ENCODE peak calls at places on chromosomes 2 and 18, in four cellular contexts. E is sigmoid colon, G is stomach, Q is suprapubic skin. W is an unnamed sample.
A peak's percentile ranks its signal among the peaks of the same experiment; 100 is the strongest.

GRCh38 chr2:173623411-173624076 is 268.9 kb downstream of the CDCA7 start:
- DNase-seq in E (no peak), G (no peak), Q (no peak), W (no peak)

GRCh38 chr2:191262436-191262835 is 17.2 kb downstream of the MYO1B start:
- DNase-seq in E (no peak), G (no peak), Q (no peak), W (no peak)

GRCh38 chr2:146934921-146935320 is 909.9 kb upstream of the ACVR2A start:
- DNase-seq in E (no peak), G (no peak), Q (no peak), W (no peak)

GRCh38 chr2:196274387-196274809 is 103.0 kb upstream of the STK17B start:
- DNase-seq in E (no peak), G (no peak), Q (no peak), W (no peak)

GRCh38 chr2:550860-551259 is 126.3 kb downstream of the TMEM18 start:
- DNase-seq in E (no peak), G (no peak), Q (no peak), W (no peak)

GRCh38 chr2:239002960-239003932 is 155.4 kb downstream of the TWIST2 start:
- DNase-seq in E (peak; percentile 66), G (no peak), Q (no peak), W (peak; percentile 35)

GRCh38 chr2:233976690-233977294 is 59.6 kb downstream of the TRPM8 start:
- DNase-seq in E (no peak), G (no peak), Q (no peak), W (peak; percentile 51)

GRCh38 chr2:38375711-38376345 is 1.2 kb downstream of the ATL2 start:
- DNase-seq in E (peak; percentile 91), G (no peak), Q (no peak), W (no peak)

GRCh38 chr2:95734976-95735890 is 143.4 kb downstream of the TRIM43 start:
- DNase-seq in E (no peak), G (no peak), Q (no peak), W (no peak)

GRCh38 chr2:38099096-38099997 is 23.4 kb upstream of the CYP1B1 start:
- DNase-seq in E (no peak), G (no peak), Q (no peak), W (no peak)

GRCh38 chr2:134124047-134124753 is 129.7 kb upstream of the MGAT5 start:
- DNase-seq in E (no peak), G (peak; percentile 65), Q (no peak), W (no peak)

GRCh38 chr2:188292446-188293239 is 969 bp downstream of the GULP1 start:
- DNase-seq in E (peak; percentile 90), G (peak; percentile 89), Q (peak; percentile 88), W (no peak)

GRCh38 chr2:109129921-109130725 is 1.1 kb downstream of the SH3RF3 start:
- DNase-seq in E (peak; percentile 78), G (no peak), Q (peak; percentile 78), W (no peak)

GRCh38 chr2:162704496-162704895 is 134.1 kb downstream of the KCNH7 start:
- DNase-seq in E (no peak), G (no peak), Q (no peak), W (no peak)

GRCh38 chr2:146392191-146392590 is 1452.6 kb upstream of the ACVR2A start:
- DNase-seq in E (no peak), G (no peak), Q (no peak), W (no peak)

GRCh38 chr2:113978524-113979171 is 88.8 kb downstream of the ACTR3 start:
- DNase-seq in E (no peak), G (no peak), Q (no peak), W (no peak)

DNA sequence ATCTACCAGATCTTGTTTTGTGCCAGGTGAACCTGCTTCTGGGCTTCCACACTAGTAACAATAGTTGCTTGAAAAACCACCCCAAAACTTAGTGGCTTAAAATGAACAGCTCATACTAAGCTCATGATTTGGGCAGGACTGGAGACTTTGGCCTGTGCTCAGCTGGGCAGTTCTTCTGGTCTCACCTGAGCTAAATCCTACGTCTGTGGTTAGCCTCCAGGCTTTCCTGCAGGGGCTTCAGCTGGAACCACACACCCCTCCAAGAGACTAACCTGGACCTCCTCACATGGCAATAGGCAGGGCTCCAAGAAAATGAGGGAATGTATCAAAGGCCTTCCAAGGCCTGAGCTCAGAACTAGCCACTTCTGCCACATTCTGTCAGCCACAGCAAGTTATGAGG is 144.1 kb downstream of the CD8B2 start:
- DNase-seq in E (no peak), G (no peak), Q (no peak), W (no peak)
- TF ChIP-seq POLR2AphosphoS5 in E (no peak), G (no peak), Q (no peak), W (no peak)

GRCh38 chr18:13354414-13354813 is 135.9 kb downstream of the LDLRAD4 start:
- DNase-seq in E (no peak), G (no peak), Q (no peak), W (no peak)
- TF ChIP-seq POLR2AphosphoS5 in E (no peak), G (no peak), Q (no peak), W (no peak)

GRCh38 chr2:160209457-160209856 is 9.4 kb upstream of the ITGB6 start:
- DNase-seq in E (no peak), G (no peak), Q (no peak), W (no peak)

GRCh38 chr2:160206436-160206835 is 6.4 kb upstream of the ITGB6 start:
- DNase-seq in E (no peak), G (no peak), Q (no peak), W (no peak)

GRCh38 chr2:160207271-160207670 is 7.2 kb upstream of the ITGB6 start:
- DNase-seq in E (no peak), G (no peak), Q (no peak), W (no peak)

GRCh38 chr2:160208662-160209229 is 8.7 kb upstream of the ITGB6 start:
- DNase-seq in E (no peak), G (no peak), Q (no peak), W (no peak)

GRCh38 chr2:160207804-160208661 is 8.0 kb upstream of the ITGB6 start:
- DNase-seq in E (peak; percentile 85), G (peak; percentile 82), Q (no peak), W (no peak)
- TF ChIP-seq POLR2AphosphoS5 in E (no peak), G (no peak), Q (no peak), W (no peak)

GRCh38 chr18:45923138-45923537 is 44.0 kb downstream of the EPG5 start:
- DNase-seq in E (no peak), G (no peak), Q (no peak), W (no peak)

GRCh38 chr18:45916302-45916701 is 50.8 kb downstream of the EPG5 start:
- DNase-seq in E (no peak), G (no peak), Q (no peak), W (no peak)

DNA sequence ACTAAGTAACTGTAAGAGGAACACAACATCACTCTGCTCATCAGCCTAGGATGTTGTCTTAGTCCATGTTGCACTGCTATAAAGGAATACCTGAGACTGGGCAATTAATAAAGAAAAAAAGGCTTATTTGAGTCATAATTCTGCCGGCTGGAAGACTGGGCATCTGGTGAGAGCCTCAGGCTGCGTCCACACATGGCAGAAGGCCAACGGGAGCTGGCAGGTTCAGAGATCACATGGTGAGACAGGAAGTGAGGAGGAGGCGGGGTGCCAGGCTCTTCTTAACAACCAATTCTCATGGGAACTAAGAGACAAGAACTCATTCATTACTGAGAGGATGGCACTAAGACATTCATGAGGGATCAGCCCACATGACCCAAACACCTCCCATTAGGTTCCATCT is 46.8 kb downstream of the EPG5 start:
- DNase-seq in E (peak; percentile 88), G (peak; percentile 84), Q (peak; percentile 83), W (no peak)
- TF ChIP-seq POLR2AphosphoS5 in E (no peak), G (no peak), Q (no peak), W (no peak)

GRCh38 chr18:55109818-55110414 is 150.7 kb upstream of the CCDC68 start:
- DNase-seq in E (no peak), G (no peak), Q (no peak), W (no peak)

GRCh38 chr18:55106906-55107305 is 147.6 kb upstream of the CCDC68 start:
- DNase-seq in E (no peak), G (no peak), Q (no peak), W (no peak)

GRCh38 chr18:55111271-55111670 is 152.0 kb upstream of the CCDC68 start:
- DNase-seq in E (no peak), G (no peak), Q (no peak), W (no peak)

GRCh38 chr18:55113800-55114199 is 154.5 kb upstream of the CCDC68 start:
- DNase-seq in E (no peak), G (no peak), Q (no peak), W (no peak)

GRCh38 chr18:55110436-55110835 is 151.2 kb upstream of the CCDC68 start:
- DNase-seq in E (no peak), G (no peak), Q (no peak), W (no peak)
- TF ChIP-seq POLR2AphosphoS5 in E (no peak), G (no peak), Q (no peak), W (no peak)

DNA sequence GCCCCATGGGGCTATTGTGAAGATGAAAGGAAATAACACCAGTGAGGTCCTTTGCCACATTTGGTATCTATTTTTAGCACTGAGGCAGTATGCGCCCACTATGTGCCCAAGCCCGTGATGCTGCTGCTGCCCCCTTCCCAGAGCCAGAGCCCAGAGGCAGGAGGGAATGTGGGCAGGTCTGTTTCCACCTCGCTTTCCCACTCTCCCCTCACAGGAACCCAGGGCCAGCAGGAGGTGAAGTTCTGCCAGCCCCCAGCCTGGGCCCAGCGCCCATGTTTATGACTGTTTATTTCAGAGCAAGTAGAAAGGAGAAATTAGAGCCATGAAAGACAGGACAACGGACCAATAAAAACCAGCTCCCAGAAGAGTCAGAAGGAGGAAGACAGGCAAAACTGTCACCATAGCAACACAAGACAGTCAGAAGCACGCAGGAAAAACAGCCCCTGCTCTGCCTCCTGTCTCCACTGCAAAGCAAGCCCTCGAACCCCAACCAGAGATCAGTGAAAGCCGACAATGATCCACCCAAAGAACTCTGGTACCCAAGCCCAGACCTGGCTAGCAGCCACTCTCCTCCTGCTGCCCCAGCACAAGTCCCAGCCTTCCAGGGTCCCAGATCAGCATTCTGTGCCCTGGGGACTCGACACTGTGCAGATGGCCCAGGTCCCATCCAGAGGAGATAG is 1.4 kb downstream of the CYRIA start:
- DNase-seq in E (peak; percentile 88), G (no peak), Q (no peak), W (no peak)
- TF ChIP-seq POLR2AphosphoS5 in E (peak; percentile 37), G (no peak), Q (no peak), W (no peak)

GRCh38 chr18:39346916-39347315 is 1781.3 kb upstream of the CELF4 start:
- DNase-seq in E (no peak), G (no peak), Q (no peak), W (no peak)
- TF ChIP-seq POLR2AphosphoS5 in E (no peak), G (no peak), Q (no peak), W (no peak)

W was measured in SK-N-MC.